ENCODE peak calls at places on chromosomes 3 and 15, in five cellular contexts. One of them, this sample, is unnamed.

GRCh38 chr3:57004154-57004730 is 56.2 kb upstream of the SPATA12 start:
- DNase-seq in fibroblast of lung: no peak
- DNase-seq in osteoblast: no peak
- DNase-seq in SK-N-SH: peak
- DNase-seq in neuronal stem cell: no peak
- DNase-seq in this sample: no peak

GRCh38 chr15:93929375-93930094 is 301.8 kb upstream of the MCTP2 start:
- DNase-seq in fibroblast of lung: peak
- DNase-seq in osteoblast: peak
- DNase-seq in SK-N-SH: no peak
- DNase-seq in neuronal stem cell: no peak
- DNase-seq in this sample: peak

GRCh38 chr3:126661965-126662364 is 7.0 kb upstream of the TXNRD3 start:
- DNase-seq in fibroblast of lung: no peak
- DNase-seq in osteoblast: no peak
- DNase-seq in SK-N-SH: no peak
- DNase-seq in neuronal stem cell: no peak
- DNase-seq in this sample: no peak

GRCh38 chr15:45112143-45112591 is 1.8 kb downstream of the DUOX2 start:
- DNase-seq in fibroblast of lung: no peak
- DNase-seq in osteoblast: peak
- DNase-seq in SK-N-SH: no peak
- DNase-seq in neuronal stem cell: no peak
- DNase-seq in this sample: no peak

GRCh38 chr3:144586382-144586781 is 614.8 kb downstream of the DIPK2A start:
- DNase-seq in fibroblast of lung: peak
- DNase-seq in osteoblast: no peak
- DNase-seq in SK-N-SH: no peak
- DNase-seq in neuronal stem cell: no peak
- DNase-seq in this sample: peak

GRCh38 chr15:50873935-50874353 is 34.5 kb upstream of the AP4E1 start:
- DNase-seq in fibroblast of lung: peak
- DNase-seq in osteoblast: no peak
- DNase-seq in SK-N-SH: no peak
- DNase-seq in neuronal stem cell: no peak
- DNase-seq in this sample: no peak

GRCh38 chr3:13166243-13167063 is 93.2 kb upstream of the IQSEC1 start:
- DNase-seq in fibroblast of lung: no peak
- DNase-seq in osteoblast: peak
- DNase-seq in SK-N-SH: no peak
- DNase-seq in neuronal stem cell: no peak
- DNase-seq in this sample: no peak

GRCh38 chr3:169362872-169363271 is 300.6 kb downstream of the MECOM start:
- DNase-seq in fibroblast of lung: peak
- DNase-seq in osteoblast: no peak
- DNase-seq in SK-N-SH: no peak
- DNase-seq in neuronal stem cell: no peak
- DNase-seq in this sample: no peak

GRCh38 chr15:74781673-74782595 is at the start of gene CSK:
- DNase-seq in fibroblast of lung: peak
- DNase-seq in osteoblast: peak
- DNase-seq in SK-N-SH: peak
- DNase-seq in neuronal stem cell: peak
- DNase-seq in this sample: no peak

GRCh38 chr3:129547241-129547640 is 4.3 kb downstream of the H1-8 start:
- DNase-seq in fibroblast of lung: no peak
- DNase-seq in osteoblast: no peak
- DNase-seq in SK-N-SH: no peak
- DNase-seq in neuronal stem cell: no peak
- DNase-seq in this sample: no peak

GRCh38 chr15:92745845-92746271 is 90.3 kb upstream of the FAM174B start:
- DNase-seq in fibroblast of lung: no peak
- DNase-seq in osteoblast: no peak
- DNase-seq in SK-N-SH: no peak
- DNase-seq in neuronal stem cell: no peak
- DNase-seq in this sample: no peak

GRCh38 chr15:92753591-92753990 is 98.0 kb upstream of the FAM174B start:
- DNase-seq in fibroblast of lung: no peak
- DNase-seq in osteoblast: no peak
- DNase-seq in SK-N-SH: no peak
- DNase-seq in neuronal stem cell: no peak
- DNase-seq in this sample: no peak

GRCh38 chr15:92749172-92749571 is 93.6 kb upstream of the FAM174B start:
- DNase-seq in fibroblast of lung: no peak
- DNase-seq in osteoblast: no peak
- DNase-seq in SK-N-SH: no peak
- DNase-seq in neuronal stem cell: no peak
- DNase-seq in this sample: no peak

GRCh38 chr15:92747047-92747446 is 91.5 kb upstream of the FAM174B start:
- DNase-seq in fibroblast of lung: no peak
- DNase-seq in osteoblast: no peak
- DNase-seq in SK-N-SH: no peak
- DNase-seq in neuronal stem cell: no peak
- DNase-seq in this sample: no peak

GRCh38 chr15:92751528-92751927 is 96.0 kb upstream of the FAM174B start:
- DNase-seq in fibroblast of lung: no peak
- DNase-seq in osteoblast: no peak
- DNase-seq in SK-N-SH: no peak
- DNase-seq in neuronal stem cell: no peak
- DNase-seq in this sample: no peak
- H3K4me2 ChIP-seq in fibroblast of lung: no peak
- H3K4me2 ChIP-seq in osteoblast: no peak
- H3K4me2 ChIP-seq in SK-N-SH: no peak
- H3K4me2 ChIP-seq in neuronal stem cell: no peak
- H3K4me2 ChIP-seq in this sample: no peak

DNA sequence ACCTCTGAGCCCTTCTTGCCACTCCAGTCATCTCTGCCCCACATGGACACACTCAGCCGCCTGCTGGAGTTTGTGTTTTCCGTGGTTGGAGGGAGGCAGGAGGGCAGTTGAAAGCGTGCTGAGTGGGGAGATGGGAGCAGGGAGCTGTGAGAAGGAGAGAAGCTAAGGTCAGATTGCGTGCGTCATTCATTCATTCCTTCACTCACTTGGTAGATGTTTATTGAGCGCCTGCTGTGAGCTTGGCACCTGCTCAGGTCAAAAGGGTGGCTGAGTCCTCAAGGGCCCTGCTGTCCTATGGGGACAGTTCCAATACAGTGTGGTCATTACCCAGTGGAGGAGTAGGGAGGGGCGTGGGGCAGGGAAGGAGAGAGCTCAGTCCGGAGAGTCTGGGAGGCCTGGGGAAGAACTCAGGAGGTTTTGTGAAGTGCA is 23.5 kb downstream of the LIMD1 start:
- DNase-seq in fibroblast of lung: peak
- DNase-seq in osteoblast: no peak
- DNase-seq in SK-N-SH: no peak
- DNase-seq in neuronal stem cell: no peak
- DNase-seq in this sample: no peak
- H3K4me3 ChIP-seq in fibroblast of lung: no peak
- H3K4me3 ChIP-seq in osteoblast: no peak
- H3K4me3 ChIP-seq in SK-N-SH: no peak
- H3K4me3 ChIP-seq in neuronal stem cell: no peak
- H3K4me3 ChIP-seq in this sample: no peak

GRCh38 chr3:8328971-8329370 is 172.7 kb upstream of the LMCD1 start:
- DNase-seq in fibroblast of lung: no peak
- DNase-seq in osteoblast: no peak
- DNase-seq in SK-N-SH: peak
- DNase-seq in neuronal stem cell: no peak
- DNase-seq in this sample: peak
- H3K4me2 ChIP-seq in fibroblast of lung: no peak
- H3K4me2 ChIP-seq in osteoblast: no peak
- H3K4me2 ChIP-seq in SK-N-SH: no peak
- H3K4me2 ChIP-seq in neuronal stem cell: no peak
- H3K4me2 ChIP-seq in this sample: no peak

GRCh38 chr3:99639579-99639978 is 1.2 kb downstream of the COL8A1 start:
- DNase-seq in fibroblast of lung: peak
- DNase-seq in osteoblast: no peak
- DNase-seq in SK-N-SH: no peak
- DNase-seq in neuronal stem cell: no peak
- DNase-seq in this sample: no peak
- H3K4me3 ChIP-seq in fibroblast of lung: peak
- H3K4me3 ChIP-seq in osteoblast: peak
- H3K4me3 ChIP-seq in SK-N-SH: peak
- H3K4me3 ChIP-seq in neuronal stem cell: no peak
- H3K4me3 ChIP-seq in this sample: peak

GRCh38 chr3:100603449-100603848 is 6.0 kb upstream of the ADGRG7 start:
- DNase-seq in fibroblast of lung: peak
- DNase-seq in osteoblast: peak
- DNase-seq in SK-N-SH: peak
- DNase-seq in neuronal stem cell: no peak
- DNase-seq in this sample: no peak
- H3K4me2 ChIP-seq in fibroblast of lung: peak
- H3K4me2 ChIP-seq in osteoblast: peak
- H3K4me2 ChIP-seq in SK-N-SH: peak
- H3K4me2 ChIP-seq in neuronal stem cell: no peak
- H3K4me2 ChIP-seq in this sample: no peak

GRCh38 chr3:44970916-44971490 is 5.0 kb downstream of the ZDHHC3 start:
- DNase-seq in fibroblast of lung: no peak
- DNase-seq in osteoblast: no peak
- DNase-seq in SK-N-SH: no peak
- DNase-seq in neuronal stem cell: no peak
- DNase-seq in this sample: no peak
- H3K4me3 ChIP-seq in fibroblast of lung: no peak
- H3K4me3 ChIP-seq in osteoblast: no peak
- H3K4me3 ChIP-seq in SK-N-SH: no peak
- H3K4me3 ChIP-seq in neuronal stem cell: no peak
- H3K4me3 ChIP-seq in this sample: no peak

DNA sequence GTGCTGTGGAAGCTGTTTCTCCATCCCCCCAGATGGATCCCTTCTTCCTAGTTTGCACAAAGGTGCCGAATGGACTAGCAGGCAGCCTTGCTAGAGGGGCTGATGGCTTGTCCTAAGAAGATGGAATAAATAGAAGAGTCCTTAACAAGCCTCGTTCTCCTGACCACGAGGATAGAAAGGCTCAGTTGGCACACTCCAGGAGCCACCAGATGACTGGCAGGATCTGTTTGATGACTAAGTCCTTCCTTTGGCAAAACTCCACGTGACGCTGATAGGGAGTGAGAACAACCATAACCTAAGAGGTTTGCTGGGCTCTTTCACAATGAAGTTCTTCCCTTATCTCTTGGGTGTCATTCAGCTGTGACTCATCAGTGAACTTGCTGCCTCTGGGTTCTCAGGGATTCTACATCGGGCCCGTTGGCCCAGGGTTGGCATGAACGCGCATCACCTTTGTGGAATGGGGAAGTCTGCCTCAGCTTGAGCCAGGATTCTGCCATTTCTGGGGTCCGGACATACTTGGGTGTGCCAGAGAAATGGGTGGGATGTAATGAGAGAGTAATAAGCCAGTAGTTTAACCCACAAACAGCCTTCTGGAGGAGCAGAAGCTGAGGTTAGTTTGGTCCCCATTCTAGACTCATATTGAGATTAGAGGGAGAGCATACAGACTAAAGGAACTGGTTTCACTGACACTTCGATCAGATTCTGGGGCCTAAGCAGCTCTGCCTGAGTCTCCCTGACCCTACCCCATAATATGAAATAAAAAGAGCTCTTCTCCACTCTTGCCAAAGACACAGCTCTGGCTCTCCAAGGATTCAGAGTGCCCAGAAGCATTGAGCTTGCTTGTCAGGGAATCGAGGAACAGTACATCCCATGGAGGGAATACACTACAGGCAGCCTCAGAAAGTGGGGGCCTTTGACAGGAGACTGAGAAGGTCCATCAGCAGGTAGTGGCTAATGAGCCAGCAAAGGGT is 2.0 kb upstream of the MELTF start:
- DNase-seq in fibroblast of lung: peak
- DNase-seq in osteoblast: peak
- DNase-seq in SK-N-SH: no peak
- DNase-seq in neuronal stem cell: no peak
- DNase-seq in this sample: peak
- H3K4me2 ChIP-seq in fibroblast of lung: peak
- H3K4me2 ChIP-seq in osteoblast: peak
- H3K4me2 ChIP-seq in SK-N-SH: peak
- H3K4me2 ChIP-seq in neuronal stem cell: no peak
- H3K4me2 ChIP-seq in this sample: peak

DNA sequence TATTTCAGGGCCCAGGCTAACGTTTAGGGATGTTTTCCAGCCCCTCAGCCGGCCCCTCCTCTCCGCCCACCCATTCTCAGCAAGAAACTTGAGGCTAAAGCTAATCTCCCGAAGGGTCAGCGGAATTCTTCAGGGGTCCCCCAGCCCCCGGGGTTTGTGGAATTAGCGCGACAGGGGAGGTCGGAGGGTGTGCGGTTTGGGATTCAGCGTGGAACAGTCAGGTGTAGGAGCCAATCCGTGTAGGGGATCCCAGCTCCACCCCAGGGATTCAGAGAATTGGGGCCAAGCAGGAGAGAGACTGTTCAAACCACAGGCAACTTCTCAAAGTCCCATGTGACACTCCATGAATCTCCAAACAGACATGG is 1.7 kb downstream of the PTX3 start:
- DNase-seq in fibroblast of lung: peak
- DNase-seq in osteoblast: no peak
- DNase-seq in SK-N-SH: peak
- DNase-seq in neuronal stem cell: peak
- DNase-seq in this sample: peak
- H3K4me3 ChIP-seq in fibroblast of lung: peak
- H3K4me3 ChIP-seq in osteoblast: peak
- H3K4me3 ChIP-seq in SK-N-SH: peak
- H3K4me3 ChIP-seq in neuronal stem cell: peak
- H3K4me3 ChIP-seq in this sample: peak